ENCODE peak calls at places on chromosome 10, in four cellular contexts. A, O, G and S are unnamed samples.

GRCh38 chr10:72124984-72125383 is 36.6 kb upstream of the SPOCK2 start:
- DNase-seq in O (no peak), A (no peak), G (no peak), S (no peak)

GRCh38 chr10:105138287-105138854 is 497.3 kb downstream of the SORCS3 start:
- DNase-seq in G (no peak), O (no peak), A (no peak), S (peak)

GRCh38 chr10:103894454-103894853 is 23.5 kb downstream of the STN1 start:
- DNase-seq in O (no peak), A (no peak), G (no peak), S (no peak)

GRCh38 chr10:126373982-126374381 is 14.3 kb downstream of the ADAM12 start:
- DNase-seq in G (no peak), O (no peak), A (no peak), S (no peak)

GRCh38 chr10:72794260-72794659 is 99.3 kb upstream of the OIT3 start:
- DNase-seq in O (no peak), G (no peak), A (no peak), S (no peak)

GRCh38 chr10:21464134-21464533 is 61.3 kb downstream of the SKIDA1 start:
- DNase-seq in G (no peak), A (no peak), O (no peak), S (no peak)

GRCh38 chr10:62815373-62816111 is 624 bp downstream of the EGR2 start:
- DNase-seq in O (peak), A (no peak), G (no peak), S (peak)

GRCh38 chr10:127906548-127907377 is at the start of gene PTPRE:
- DNase-seq in A (peak), G (peak), O (peak), S (peak)

GRCh38 chr10:35637456-35637855 is 4.6 kb downstream of the FZD8 start:
- DNase-seq in A (peak), O (no peak), G (no peak), S (no peak)

GRCh38 chr10:58919927-58920654 is 256.4 kb upstream of the PHYHIPL start:
- DNase-seq in O (no peak), A (no peak), G (no peak), S (no peak)

GRCh38 chr10:71205468-71205867 is 6.9 kb upstream of the UNC5B start:
- DNase-seq in G (no peak), A (no peak), O (no peak), S (no peak)

GRCh38 chr10:75658496-75658895 is 227.1 kb downstream of the LRMDA start:
- DNase-seq in A (no peak), G (no peak), O (no peak), S (no peak)